ENCODE peak calls at places on chromosome 12, in ten cellular contexts. Q, H, V, K, L, F, G, R, E and J are unnamed samples.

GRCh38 chr12:108622425-108622824 is 11.3 kb downstream of the SELPLG start:
- DNase-seq in E (no peak), G (no peak), Q (no peak), V (no peak), R (no peak), K (no peak), H (no peak), L (no peak), F (peak), J (peak)

GRCh38 chr12:1977109-1977508 is 27.1 kb downstream of the DCP1B start:
- DNase-seq in L (no peak), Q (no peak), F (no peak), R (no peak), V (no peak), H (no peak), G (no peak), K (no peak), E (no peak), J (no peak)

GRCh38 chr12:122106891-122107660 is 28.5 kb downstream of the MLXIP start:
- DNase-seq in E (no peak), L (no peak), F (peak), Q (no peak), R (no peak), V (peak), H (no peak), G (no peak), K (no peak), J (no peak)

GRCh38 chr12:49740930-49741881 is at the start of gene TMBIM6:
- DNase-seq in K (peak), Q (peak), R (peak), G (peak), H (peak), V (peak), F (peak), E (peak), L (peak), J (peak)

GRCh38 chr12:127678945-127679344 is 588.0 kb upstream of the TMEM132C start:
- DNase-seq in G (no peak), Q (no peak), F (no peak), H (no peak), L (no peak), E (no peak), R (no peak), K (no peak), V (no peak), J (no peak)

GRCh38 chr12:13530966-13531365 is 334.4 kb downstream of the EMP1 start:
- DNase-seq in K (no peak), H (no peak), F (no peak), G (no peak), Q (no peak), E (no peak), R (no peak), V (peak), L (no peak), J (no peak)

GRCh38 chr12:16310934-16311333 is 33.4 kb upstream of the SLC15A5 start:
- DNase-seq in K (no peak), G (no peak), L (no peak), H (no peak), R (no peak), Q (no peak), E (no peak), V (no peak), F (no peak), J (no peak)

GRCh38 chr12:121263206-121263605 is 33.3 kb downstream of the CAMKK2 start:
- DNase-seq in G (no peak), H (no peak), F (no peak), K (no peak), V (no peak), E (no peak), L (no peak), R (no peak), Q (no peak), J (no peak)

GRCh38 chr12:53287741-53288216 is 7.6 kb upstream of the PFDN5 start:
- DNase-seq in L (peak), H (peak), R (peak), F (peak), E (peak), K (peak), V (peak), Q (peak), G (peak), J (peak)

GRCh38 chr12:19130224-19131019 is 889 bp downstream of the PLEKHA5 start:
- DNase-seq in K (peak), Q (no peak), H (no peak), E (no peak), R (peak), F (peak), G (peak), L (peak), V (peak), J (peak)

GRCh38 chr12:104360988-104361707 is 57.6 kb downstream of the EID3 start:
- DNase-seq in V (no peak), G (no peak), K (no peak), L (no peak), E (no peak), R (no peak), H (no peak), Q (no peak), F (peak), J (no peak)

GRCh38 chr12:121578230-121579189 is 2.3 kb downstream of the KDM2B start:
- DNase-seq in K (no peak), V (no peak), G (no peak), F (peak), E (no peak), Q (no peak), H (no peak), R (peak), L (no peak), J (peak)

GRCh38 chr12:25135531-25136154 is 59.3 kb downstream of the DNAI7 start:
- DNase-seq in H (no peak), F (no peak), R (no peak), L (peak), G (no peak), V (no peak), E (no peak), K (no peak), Q (no peak), J (peak)

GRCh38 chr12:60920841-60921495 is 1325.1 kb downstream of the SLC16A7 start:
- DNase-seq in K (no peak), F (no peak), Q (no peak), H (no peak), L (no peak), E (no peak), G (no peak), R (no peak), V (no peak), J (no peak)

GRCh38 chr12:115859231-115859630 is 418.3 kb downstream of the MED13L start:
- DNase-seq in V (no peak), R (no peak), L (no peak), K (no peak), E (no peak), F (no peak), Q (no peak), H (no peak), G (no peak), J (no peak)

GRCh38 chr12:103821773-103822172 is 19.3 kb downstream of the NT5DC3 start:
- DNase-seq in K (no peak), H (no peak), V (no peak), Q (no peak), F (no peak), L (no peak), G (no peak), E (no peak), R (no peak), J (no peak)

GRCh38 chr12:93827669-93828068 is 150.5 kb downstream of the CRADD start:
- DNase-seq in R (no peak), F (no peak), Q (no peak), H (no peak), L (no peak), K (no peak), G (no peak), V (peak), E (no peak), J (no peak)

GRCh38 chr12:45994736-45995135 is 4.4 kb upstream of the SCAF11 start:
- DNase-seq in L (no peak), Q (no peak), H (no peak), K (no peak), F (no peak), G (no peak), E (no peak), V (no peak), R (no peak), J (no peak)

GRCh38 chr12:13181375-13182070 is 15.0 kb upstream of the EMP1 start:
- DNase-seq in G (no peak), H (no peak), K (no peak), L (peak), E (no peak), R (no peak), V (no peak), F (no peak), Q (no peak), J (no peak)

GRCh38 chr12:47988073-47989022 is 15.9 kb downstream of the COL2A1 start:
- DNase-seq in Q (no peak), G (no peak), V (peak), R (peak), F (no peak), H (no peak), E (no peak), L (no peak), K (no peak), J (peak)

GRCh38 chr12:80493466-80493865 is 49.4 kb downstream of the PTPRQ start:
- DNase-seq in Q (no peak), R (no peak), H (no peak), K (no peak), V (no peak), L (no peak), E (no peak), G (no peak), F (no peak), J (no peak)

GRCh38 chr12:54549774-54550451 is 512 bp downstream of the PDE1B start:
- DNase-seq in Q (no peak), F (peak), H (no peak), E (no peak), V (peak), K (no peak), L (no peak), G (no peak), R (peak), J (no peak)

GRCh38 chr12:110269622-110270124 is 11.4 kb upstream of the ATP2A2 start:
- DNase-seq in L (no peak), K (no peak), H (no peak), Q (no peak), G (no peak), R (no peak), E (no peak), V (no peak), F (peak), J (no peak)

GRCh38 chr12:94922561-94922960 is 80.9 kb downstream of the NDUFA12 start:
- DNase-seq in K (no peak), E (no peak), G (no peak), V (no peak), R (no peak), F (no peak), Q (no peak), L (no peak), H (no peak), J (no peak)

GRCh38 chr12:108241961-108242360 is 97.2 kb downstream of the CMKLR1 start:
- DNase-seq in V (no peak), L (no peak), Q (no peak), K (no peak), F (no peak), R (no peak), E (no peak), G (no peak), H (no peak), J (no peak)

GRCh38 chr12:116599285-116600122 is 40.3 kb downstream of the MAP1LC3B2 start:
- DNase-seq in L (peak), H (peak), G (peak), E (peak), Q (peak), F (peak), R (peak), K (peak), V (peak), J (peak)

GRCh38 chr12:13210543-13211190 is 14.1 kb downstream of the EMP1 start:
- DNase-seq in K (no peak), F (no peak), R (no peak), Q (no peak), E (no peak), V (no peak), G (no peak), H (no peak), L (no peak), J (no peak)